ENCODE peak calls at places on chromosomes 7 and 10, in five cellular contexts. L is GM20000; H is NCI-H1436; K is Jurkat, Clone E6-1; U is left lobe of liver. P is an unnamed sample.

GRCh38 chr10:101120884-101121660 is 10.0 kb upstream of the TLX1 start:
- DNase-seq in L (peak), H (no peak), K (no peak), U (peak), P (peak)

GRCh38 chr10:22615819-22616499 is 98.4 kb downstream of the PIP4K2A start:
- DNase-seq in L (peak), H (no peak), K (peak), U (no peak), P (peak)

GRCh38 chr7:131735151-131735550 is 178.7 kb upstream of the PODXL start:
- DNase-seq in L (no peak), H (no peak), K (no peak), U (no peak), P (no peak)

GRCh38 chr10:27541728-27542285 is 37.7 kb downstream of the RAB18 start:
- DNase-seq in L (no peak), H (no peak), K (peak), U (no peak), P (peak)

GRCh38 chr10:986137-986825 is 2.0 kb upstream of the GTPBP4 start:
- DNase-seq in L (no peak), H (peak), K (no peak), U (peak), P (no peak)

GRCh38 chr10:69242037-69242843 is 22.1 kb downstream of the HKDC1 start:
- DNase-seq in L (no peak), H (no peak), K (no peak), U (no peak), P (no peak)

GRCh38 chr7:139828880-139829653 is at the start of gene TBXAS1:
- DNase-seq in L (peak), H (no peak), K (no peak), U (no peak), P (peak)

GRCh38 chr7:123305840-123306375 is 106.1 kb upstream of the SLC13A1 start:
- DNase-seq in L (no peak), H (no peak), K (no peak), U (no peak), P (no peak)

GRCh38 chr10:62934258-62934657 is 118.1 kb upstream of the EGR2 start:
- DNase-seq in L (no peak), H (no peak), K (no peak), U (no peak), P (no peak)

GRCh38 chr10:107163086-107163880 is 1.2 kb downstream of the SORCS1 start:
- DNase-seq in L (no peak), H (no peak), K (no peak), U (no peak), P (no peak)

GRCh38 chr10:75532253-75532924 is 101.0 kb downstream of the LRMDA start:
- DNase-seq in L (no peak), H (no peak), K (no peak), U (no peak), P (no peak)

GRCh38 chr7:104267701-104268368 is 60.0 kb upstream of the ORC5 start:
- DNase-seq in L (no peak), H (no peak), K (peak), U (no peak), P (no peak)

GRCh38 chr7:135147899-135148721 is at the start of gene TMEM140:
- DNase-seq in L (peak), H (no peak), K (peak), U (peak), P (no peak)

GRCh38 chr10:101879456-101880189 is 36.0 kb upstream of the KCNIP2 start:
- DNase-seq in L (no peak), H (no peak), K (no peak), U (no peak), P (no peak)

GRCh38 chr7:157864911-157865310 is 528.1 kb downstream of the DNAJB6 start:
- DNase-seq in L (no peak), H (no peak), K (no peak), U (no peak), P (no peak)

GRCh38 chr10:101601541-101601940 is 13.4 kb downstream of the DPCD start:
- DNase-seq in L (no peak), H (no peak), K (no peak), U (no peak), P (no peak)

GRCh38 chr7:64642875-64643274 is 23.1 kb upstream of the ZNF107 start:
- DNase-seq in L (no peak), H (no peak), K (no peak), U (peak), P (no peak)

GRCh38 chr7:70446448-70447143 is 685.3 kb upstream of the GALNT17 start:
- DNase-seq in L (no peak), H (no peak), K (no peak), U (no peak), P (no peak)

GRCh38 chr10:71073451-71074175 is 138.8 kb upstream of the UNC5B start:
- DNase-seq in L (no peak), H (no peak), K (no peak), U (no peak), P (no peak)

GRCh38 chr10:85916999-85917573 is 449.5 kb downstream of the GRID1 start:
- DNase-seq in L (no peak), H (peak), K (no peak), U (peak), P (no peak)

GRCh38 chr7:140680886-140681285 is 8.1 kb downstream of the ADCK2 start:
- DNase-seq in L (no peak), H (no peak), K (no peak), U (no peak), P (no peak)